ENCODE peak calls at places on chromosome 21, in eight cellular contexts. One of them, this sample, is unnamed.

GRCh38 chr21:15003463-15004135 is 61.2 kb downstream of the NRIP1 start:
- DNase-seq in cardiac muscle cell: peak
- DNase-seq in MM.1S: no peak
- DNase-seq in omental fat pad: no peak
- DNase-seq in CD8-positive, alpha-beta T cell: no peak
- DNase-seq in foreskin fibroblast: no peak
- DNase-seq in mesothelial cell of epicardium: no peak
- DNase-seq in Peyer's patch: no peak
- DNase-seq in this sample: no peak

GRCh38 chr21:14762734-14763694 is 216.9 kb upstream of the SAMSN1 start:
- DNase-seq in cardiac muscle cell: no peak
- DNase-seq in MM.1S: peak
- DNase-seq in omental fat pad: no peak
- DNase-seq in CD8-positive, alpha-beta T cell: no peak
- DNase-seq in foreskin fibroblast: no peak
- DNase-seq in mesothelial cell of epicardium: no peak
- DNase-seq in Peyer's patch: no peak
- DNase-seq in this sample: no peak

GRCh38 chr21:15121655-15122120 is 56.9 kb upstream of the NRIP1 start:
- DNase-seq in cardiac muscle cell: no peak
- DNase-seq in MM.1S: no peak
- DNase-seq in omental fat pad: no peak
- DNase-seq in CD8-positive, alpha-beta T cell: no peak
- DNase-seq in foreskin fibroblast: no peak
- DNase-seq in mesothelial cell of epicardium: no peak
- DNase-seq in Peyer's patch: no peak
- DNase-seq in this sample: peak

GRCh38 chr21:17725339-17725738 is 93.8 kb downstream of the C21orf91 start:
- DNase-seq in cardiac muscle cell: no peak
- DNase-seq in MM.1S: no peak
- DNase-seq in omental fat pad: no peak
- DNase-seq in CD8-positive, alpha-beta T cell: no peak
- DNase-seq in foreskin fibroblast: no peak
- DNase-seq in mesothelial cell of epicardium: no peak
- DNase-seq in Peyer's patch: no peak
- DNase-seq in this sample: no peak

GRCh38 chr21:28454978-28455600 is 537.6 kb downstream of the LTN1 start:
- DNase-seq in cardiac muscle cell: no peak
- DNase-seq in MM.1S: no peak
- DNase-seq in omental fat pad: no peak
- DNase-seq in CD8-positive, alpha-beta T cell: no peak
- DNase-seq in foreskin fibroblast: peak
- DNase-seq in mesothelial cell of epicardium: no peak
- DNase-seq in Peyer's patch: no peak
- DNase-seq in this sample: peak

GRCh38 chr21:39258207-39258606 is 55.2 kb downstream of the BRWD1 start:
- DNase-seq in cardiac muscle cell: no peak
- DNase-seq in MM.1S: no peak
- DNase-seq in omental fat pad: no peak
- DNase-seq in CD8-positive, alpha-beta T cell: no peak
- DNase-seq in foreskin fibroblast: no peak
- DNase-seq in mesothelial cell of epicardium: no peak
- DNase-seq in Peyer's patch: no peak
- DNase-seq in this sample: no peak

GRCh38 chr21:23452384-23453083 is 2154.7 kb downstream of the MRPL39 start:
- DNase-seq in cardiac muscle cell: peak
- DNase-seq in MM.1S: peak
- DNase-seq in omental fat pad: no peak
- DNase-seq in CD8-positive, alpha-beta T cell: no peak
- DNase-seq in foreskin fibroblast: no peak
- DNase-seq in mesothelial cell of epicardium: no peak
- DNase-seq in Peyer's patch: no peak
- DNase-seq in this sample: no peak

GRCh38 chr21:44736291-44737004 is 25.1 kb upstream of the TSPEAR start:
- DNase-seq in cardiac muscle cell: no peak
- DNase-seq in MM.1S: no peak
- DNase-seq in omental fat pad: no peak
- DNase-seq in CD8-positive, alpha-beta T cell: no peak
- DNase-seq in foreskin fibroblast: no peak
- DNase-seq in mesothelial cell of epicardium: no peak
- DNase-seq in Peyer's patch: peak
- DNase-seq in this sample: no peak

DNA sequence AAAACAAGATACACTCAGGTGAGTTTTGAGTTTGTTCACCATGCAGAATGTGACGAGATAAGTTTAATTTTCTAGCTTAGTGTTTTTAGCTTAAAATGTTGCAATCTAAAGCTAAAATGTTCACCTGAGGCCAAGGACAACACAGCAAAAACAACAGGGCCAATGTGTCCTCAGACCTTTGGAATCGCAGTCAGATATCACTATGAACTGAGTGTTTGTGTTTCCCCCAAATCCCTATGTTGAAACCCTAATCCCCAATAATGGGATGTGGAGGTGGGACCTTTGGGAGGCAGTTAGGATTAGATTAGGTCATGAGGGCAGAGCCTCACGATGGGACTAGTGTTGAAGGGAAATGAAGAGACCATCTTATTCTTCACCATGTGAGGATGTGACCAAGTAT is 144.4 kb downstream of the GABPA start:
- DNase-seq in cardiac muscle cell: no peak
- DNase-seq in MM.1S: no peak
- DNase-seq in omental fat pad: no peak
- DNase-seq in CD8-positive, alpha-beta T cell: no peak
- DNase-seq in foreskin fibroblast: no peak
- DNase-seq in mesothelial cell of epicardium: no peak
- DNase-seq in Peyer's patch: no peak
- DNase-seq in this sample: no peak
- TF ChIP-seq CTCF in cardiac muscle cell: no peak
- TF ChIP-seq CTCF in MM.1S: no peak
- TF ChIP-seq CTCF in omental fat pad: no peak
- TF ChIP-seq CTCF in CD8-positive, alpha-beta T cell: no peak
- TF ChIP-seq CTCF in foreskin fibroblast: no peak
- TF ChIP-seq CTCF in mesothelial cell of epicardium: no peak
- TF ChIP-seq CTCF in Peyer's patch: no peak
- TF ChIP-seq CTCF in this sample: no peak

GRCh38 chr21:31103163-31103562 is 64.9 kb upstream of the KRTAP19-8 start:
- DNase-seq in cardiac muscle cell: no peak
- DNase-seq in MM.1S: peak
- DNase-seq in omental fat pad: no peak
- DNase-seq in CD8-positive, alpha-beta T cell: no peak
- DNase-seq in foreskin fibroblast: no peak
- DNase-seq in mesothelial cell of epicardium: no peak
- DNase-seq in Peyer's patch: no peak
- DNase-seq in this sample: no peak
- TF ChIP-seq CTCF in cardiac muscle cell: no peak
- TF ChIP-seq CTCF in MM.1S: no peak
- TF ChIP-seq CTCF in omental fat pad: no peak
- TF ChIP-seq CTCF in CD8-positive, alpha-beta T cell: no peak
- TF ChIP-seq CTCF in foreskin fibroblast: no peak
- TF ChIP-seq CTCF in mesothelial cell of epicardium: no peak
- TF ChIP-seq CTCF in Peyer's patch: no peak
- TF ChIP-seq CTCF in this sample: no peak

DNA sequence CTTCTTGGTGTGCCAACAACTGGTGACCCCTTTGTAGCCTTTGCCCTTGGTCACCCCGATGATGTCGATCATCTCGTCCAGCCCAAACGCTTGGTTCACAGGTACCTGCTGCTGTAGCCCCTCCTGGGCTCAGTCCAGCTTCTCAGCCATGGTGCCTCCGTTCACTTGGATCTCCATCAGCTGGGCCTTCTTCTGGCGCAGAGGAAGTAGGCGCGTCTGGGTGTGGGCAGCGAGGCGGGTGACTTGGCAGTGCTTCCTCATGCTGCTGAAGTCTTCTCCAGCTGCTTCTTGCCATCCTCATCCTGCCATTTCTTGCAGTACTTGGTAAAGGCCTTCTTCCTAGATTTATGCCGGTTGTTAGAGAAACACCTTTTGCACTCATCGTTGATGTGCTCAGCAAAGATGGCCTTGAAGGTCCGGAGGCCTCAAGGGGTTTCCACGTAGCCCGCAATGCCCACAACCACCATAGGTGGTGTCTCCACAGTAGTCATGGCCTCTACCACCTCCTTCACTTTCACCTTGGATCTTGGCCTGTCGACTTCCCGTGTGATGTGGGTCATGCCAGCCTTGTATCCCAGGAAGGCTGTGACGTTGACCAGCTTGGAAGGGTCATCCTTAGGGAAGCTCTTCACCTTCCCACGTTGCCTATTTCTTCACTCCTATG is 13.0 kb downstream of the DOP1B start:
- DNase-seq in cardiac muscle cell: no peak
- DNase-seq in MM.1S: no peak
- DNase-seq in omental fat pad: no peak
- DNase-seq in CD8-positive, alpha-beta T cell: no peak
- DNase-seq in foreskin fibroblast: no peak
- DNase-seq in mesothelial cell of epicardium: no peak
- DNase-seq in Peyer's patch: no peak
- DNase-seq in this sample: no peak
- TF ChIP-seq CTCF in cardiac muscle cell: no peak
- TF ChIP-seq CTCF in MM.1S: peak
- TF ChIP-seq CTCF in omental fat pad: no peak
- TF ChIP-seq CTCF in CD8-positive, alpha-beta T cell: no peak
- TF ChIP-seq CTCF in foreskin fibroblast: no peak
- TF ChIP-seq CTCF in mesothelial cell of epicardium: no peak
- TF ChIP-seq CTCF in Peyer's patch: no peak
- TF ChIP-seq CTCF in this sample: no peak

GRCh38 chr21:41846536-41846935 is 32.6 kb downstream of the PRDM15 start:
- DNase-seq in cardiac muscle cell: no peak
- DNase-seq in MM.1S: no peak
- DNase-seq in omental fat pad: no peak
- DNase-seq in CD8-positive, alpha-beta T cell: no peak
- DNase-seq in foreskin fibroblast: no peak
- DNase-seq in mesothelial cell of epicardium: no peak
- DNase-seq in Peyer's patch: no peak
- DNase-seq in this sample: no peak

GRCh38 chr21:41847066-41847804 is 31.9 kb downstream of the PRDM15 start:
- DNase-seq in cardiac muscle cell: peak
- DNase-seq in MM.1S: no peak
- DNase-seq in omental fat pad: no peak
- DNase-seq in CD8-positive, alpha-beta T cell: no peak
- DNase-seq in foreskin fibroblast: peak
- DNase-seq in mesothelial cell of epicardium: no peak
- DNase-seq in Peyer's patch: no peak
- DNase-seq in this sample: peak

GRCh38 chr21:41843584-41843983 is 35.6 kb downstream of the PRDM15 start:
- DNase-seq in cardiac muscle cell: no peak
- DNase-seq in MM.1S: no peak
- DNase-seq in omental fat pad: no peak
- DNase-seq in CD8-positive, alpha-beta T cell: no peak
- DNase-seq in foreskin fibroblast: no peak
- DNase-seq in mesothelial cell of epicardium: no peak
- DNase-seq in Peyer's patch: no peak
- DNase-seq in this sample: no peak

GRCh38 chr21:41846033-41846317 is 33.2 kb downstream of the PRDM15 start:
- DNase-seq in cardiac muscle cell: no peak
- DNase-seq in MM.1S: no peak
- DNase-seq in omental fat pad: no peak
- DNase-seq in CD8-positive, alpha-beta T cell: no peak
- DNase-seq in foreskin fibroblast: no peak
- DNase-seq in mesothelial cell of epicardium: no peak
- DNase-seq in Peyer's patch: no peak
- DNase-seq in this sample: no peak

DNA sequence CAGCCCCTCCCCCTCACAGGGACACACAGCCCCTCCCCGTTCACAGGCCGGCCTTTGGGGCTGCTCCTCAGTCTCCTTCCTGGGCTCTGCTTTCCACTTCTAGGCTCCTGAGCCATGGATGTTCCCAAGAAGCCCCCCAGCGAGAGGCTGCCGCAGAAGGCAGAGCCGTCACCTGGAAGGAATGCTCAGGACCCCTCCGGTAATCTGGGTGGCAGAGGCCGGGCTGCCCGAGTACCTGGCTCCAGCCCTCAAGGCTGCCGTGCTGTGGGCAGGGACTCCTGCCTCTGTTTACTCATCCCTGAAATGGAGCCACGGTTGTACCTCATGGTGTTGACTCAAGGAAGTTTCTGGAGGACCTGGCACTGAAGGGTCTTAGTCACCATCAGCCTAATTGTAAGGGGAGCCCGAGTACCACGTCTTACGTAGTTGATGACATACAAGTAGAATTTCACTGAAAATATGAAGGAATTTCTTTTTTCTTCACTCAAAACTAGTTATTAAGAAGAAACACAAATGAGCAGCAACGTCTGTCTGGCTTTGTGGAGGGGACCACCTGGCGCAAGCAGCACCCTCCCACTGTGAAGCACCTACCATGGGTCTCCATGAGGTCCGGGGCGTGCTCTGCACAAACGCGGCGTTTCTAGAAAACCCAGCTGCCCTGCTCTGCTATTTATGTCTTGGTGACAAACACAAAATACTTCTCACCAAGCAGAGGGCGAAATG is 33.7 kb downstream of the PRDM15 start:
- DNase-seq in cardiac muscle cell: no peak
- DNase-seq in MM.1S: no peak
- DNase-seq in omental fat pad: no peak
- DNase-seq in CD8-positive, alpha-beta T cell: no peak
- DNase-seq in foreskin fibroblast: no peak
- DNase-seq in mesothelial cell of epicardium: no peak
- DNase-seq in Peyer's patch: no peak
- DNase-seq in this sample: no peak
- TF ChIP-seq CTCF in cardiac muscle cell: no peak
- TF ChIP-seq CTCF in MM.1S: no peak
- TF ChIP-seq CTCF in omental fat pad: no peak
- TF ChIP-seq CTCF in CD8-positive, alpha-beta T cell: no peak
- TF ChIP-seq CTCF in foreskin fibroblast: no peak
- TF ChIP-seq CTCF in mesothelial cell of epicardium: no peak
- TF ChIP-seq CTCF in Peyer's patch: no peak
- TF ChIP-seq CTCF in this sample: no peak

GRCh38 chr21:19731251-19731650 is 1267.0 kb upstream of the NCAM2 start:
- DNase-seq in cardiac muscle cell: no peak
- DNase-seq in MM.1S: no peak
- DNase-seq in omental fat pad: no peak
- DNase-seq in CD8-positive, alpha-beta T cell: no peak
- DNase-seq in foreskin fibroblast: no peak
- DNase-seq in mesothelial cell of epicardium: no peak
- DNase-seq in Peyer's patch: no peak
- DNase-seq in this sample: no peak
- TF ChIP-seq CTCF in cardiac muscle cell: no peak
- TF ChIP-seq CTCF in MM.1S: no peak
- TF ChIP-seq CTCF in omental fat pad: no peak
- TF ChIP-seq CTCF in CD8-positive, alpha-beta T cell: no peak
- TF ChIP-seq CTCF in foreskin fibroblast: no peak
- TF ChIP-seq CTCF in mesothelial cell of epicardium: no peak
- TF ChIP-seq CTCF in Peyer's patch: no peak
- TF ChIP-seq CTCF in this sample: no peak

This sample was measured in cardiac fibroblast.